ENCODE peak calls at places on chromosomes 3 and 15, in ten cellular contexts. One of them, this sample, is unnamed.

GRCh38 chr15:62927196-62927595 is 115.4 kb upstream of the TPM1 start:
- DNase-seq in fibroblast of the aortic adventitia: peak; percentile 21
- DNase-seq in foreskin fibroblast: no peak
- DNase-seq in AG09309: no peak
- DNase-seq in upper lobe of right lung: no peak
- DNase-seq in MM.1S: no peak
- DNase-seq in tibial artery: no peak
- DNase-seq in OCI-LY7: no peak
- DNase-seq in A549: peak; percentile 70
- DNase-seq in cardiac muscle cell: no peak
- DNase-seq in this sample: no peak

GRCh38 chr3:190528721-190529120 is 14.8 kb downstream of the IL1RAP start:
- DNase-seq in fibroblast of the aortic adventitia: no peak
- DNase-seq in foreskin fibroblast: no peak
- DNase-seq in AG09309: no peak
- DNase-seq in upper lobe of right lung: no peak
- DNase-seq in MM.1S: no peak
- DNase-seq in tibial artery: no peak
- DNase-seq in OCI-LY7: no peak
- DNase-seq in A549: no peak
- DNase-seq in cardiac muscle cell: no peak
- DNase-seq in this sample: no peak

GRCh38 chr3:13561967-13562366 is 13.0 kb downstream of the FBLN2 start:
- DNase-seq in fibroblast of the aortic adventitia: no peak
- DNase-seq in foreskin fibroblast: no peak
- DNase-seq in AG09309: no peak
- DNase-seq in upper lobe of right lung: no peak
- DNase-seq in MM.1S: no peak
- DNase-seq in tibial artery: no peak
- DNase-seq in OCI-LY7: no peak
- DNase-seq in A549: no peak
- DNase-seq in cardiac muscle cell: no peak
- DNase-seq in this sample: no peak

GRCh38 chr15:31489801-31490646 is 163.4 kb downstream of the KLF13 start:
- DNase-seq in fibroblast of the aortic adventitia: peak; percentile 75
- DNase-seq in foreskin fibroblast: peak; percentile 78
- DNase-seq in AG09309: no peak
- DNase-seq in upper lobe of right lung: peak; percentile 67
- DNase-seq in MM.1S: peak; percentile 72
- DNase-seq in tibial artery: no peak
- DNase-seq in OCI-LY7: peak; percentile 82
- DNase-seq in A549: peak; percentile 75
- DNase-seq in cardiac muscle cell: peak; percentile 77
- DNase-seq in this sample: no peak

GRCh38 chr15:98121514-98121913 is 161.0 kb downstream of the ARRDC4 start:
- DNase-seq in fibroblast of the aortic adventitia: no peak
- DNase-seq in foreskin fibroblast: no peak
- DNase-seq in AG09309: no peak
- DNase-seq in upper lobe of right lung: no peak
- DNase-seq in MM.1S: no peak
- DNase-seq in tibial artery: no peak
- DNase-seq in OCI-LY7: no peak
- DNase-seq in A549: no peak
- DNase-seq in cardiac muscle cell: no peak
- DNase-seq in this sample: no peak

GRCh38 chr3:11452312-11452711 is 180.1 kb downstream of the ATG7 start:
- DNase-seq in fibroblast of the aortic adventitia: no peak
- DNase-seq in foreskin fibroblast: no peak
- DNase-seq in AG09309: no peak
- DNase-seq in upper lobe of right lung: no peak
- DNase-seq in MM.1S: no peak
- DNase-seq in tibial artery: no peak
- DNase-seq in OCI-LY7: no peak
- DNase-seq in A549: no peak
- DNase-seq in cardiac muscle cell: no peak
- DNase-seq in this sample: no peak

GRCh38 chr3:177478170-177478859 is 281.0 kb upstream of the TBL1XR1 start:
- DNase-seq in fibroblast of the aortic adventitia: peak; percentile 100
- DNase-seq in foreskin fibroblast: peak; percentile 97
- DNase-seq in AG09309: peak; percentile 100
- DNase-seq in upper lobe of right lung: no peak
- DNase-seq in MM.1S: no peak
- DNase-seq in tibial artery: peak; percentile 68
- DNase-seq in OCI-LY7: no peak
- DNase-seq in A549: peak; percentile 83
- DNase-seq in cardiac muscle cell: no peak
- DNase-seq in this sample: peak; percentile 99

GRCh38 chr3:168088106-168088722 is 7.5 kb downstream of the GOLIM4 start:
- DNase-seq in fibroblast of the aortic adventitia: no peak
- DNase-seq in foreskin fibroblast: no peak
- DNase-seq in AG09309: no peak
- DNase-seq in upper lobe of right lung: no peak
- DNase-seq in MM.1S: peak; percentile 85
- DNase-seq in tibial artery: no peak
- DNase-seq in OCI-LY7: peak; percentile 78
- DNase-seq in A549: peak; percentile 27
- DNase-seq in cardiac muscle cell: peak; percentile 18
- DNase-seq in this sample: no peak

GRCh38 chr3:176562381-176562780 is 634.9 kb downstream of the TBL1XR1 start:
- DNase-seq in fibroblast of the aortic adventitia: no peak
- DNase-seq in foreskin fibroblast: no peak
- DNase-seq in AG09309: no peak
- DNase-seq in upper lobe of right lung: no peak
- DNase-seq in MM.1S: no peak
- DNase-seq in tibial artery: no peak
- DNase-seq in OCI-LY7: no peak
- DNase-seq in A549: no peak
- DNase-seq in cardiac muscle cell: no peak
- DNase-seq in this sample: no peak

GRCh38 chr15:45616901-45617323 is 17.9 kb upstream of the SQOR start:
- DNase-seq in fibroblast of the aortic adventitia: no peak
- DNase-seq in foreskin fibroblast: peak; percentile 66
- DNase-seq in AG09309: no peak
- DNase-seq in upper lobe of right lung: no peak
- DNase-seq in MM.1S: no peak
- DNase-seq in tibial artery: no peak
- DNase-seq in OCI-LY7: no peak
- DNase-seq in A549: no peak
- DNase-seq in cardiac muscle cell: no peak
- DNase-seq in this sample: no peak

GRCh38 chr3:104554409-104554808 is 812.3 kb upstream of the ALCAM start:
- DNase-seq in fibroblast of the aortic adventitia: no peak
- DNase-seq in foreskin fibroblast: no peak
- DNase-seq in AG09309: no peak
- DNase-seq in upper lobe of right lung: no peak
- DNase-seq in MM.1S: no peak
- DNase-seq in tibial artery: no peak
- DNase-seq in OCI-LY7: no peak
- DNase-seq in A549: no peak
- DNase-seq in cardiac muscle cell: no peak
- DNase-seq in this sample: no peak

GRCh38 chr3:42013652-42014442 is 51.9 kb upstream of the ULK4 start:
- DNase-seq in fibroblast of the aortic adventitia: no peak
- DNase-seq in foreskin fibroblast: peak; percentile 50
- DNase-seq in AG09309: no peak
- DNase-seq in upper lobe of right lung: peak; percentile 80
- DNase-seq in MM.1S: peak; percentile 53
- DNase-seq in tibial artery: peak; percentile 73
- DNase-seq in OCI-LY7: peak; percentile 62
- DNase-seq in A549: no peak
- DNase-seq in cardiac muscle cell: peak; percentile 51
- DNase-seq in this sample: no peak

DNA sequence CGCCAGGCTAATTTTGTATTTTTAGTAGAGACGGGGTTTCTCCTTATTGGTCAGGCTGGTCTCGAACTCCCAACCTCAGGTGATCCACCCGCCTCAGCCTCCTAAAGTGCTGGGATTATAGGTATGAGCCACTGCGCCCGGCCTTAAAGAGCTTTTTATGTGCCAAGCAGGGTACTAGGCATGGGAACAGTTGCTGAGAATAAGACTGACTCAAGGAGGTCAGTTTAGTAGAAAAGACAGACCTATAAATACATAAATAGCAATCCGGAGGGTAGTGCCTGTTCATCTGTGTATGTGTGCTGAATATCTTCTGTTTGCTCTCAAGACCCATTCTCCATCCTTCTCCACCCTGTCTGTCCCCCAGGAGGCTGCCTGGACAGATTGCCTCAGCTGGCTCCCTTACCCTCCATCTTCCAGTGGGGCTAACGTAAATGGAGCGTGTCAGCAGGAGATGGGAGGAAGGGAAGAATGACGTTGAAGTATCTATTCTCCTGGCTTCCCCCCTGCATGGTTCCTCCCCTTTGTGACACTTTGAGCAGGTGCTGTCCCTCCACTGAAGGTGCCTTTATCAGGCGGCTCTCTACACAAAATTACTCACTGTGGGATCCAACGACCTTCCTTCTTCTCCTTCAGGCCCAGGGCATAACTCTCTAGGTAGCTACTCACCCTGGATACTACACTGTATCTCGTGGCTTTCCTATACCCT is 31.1 kb downstream of the FBXO40 start:
- DNase-seq in fibroblast of the aortic adventitia: no peak
- DNase-seq in foreskin fibroblast: no peak
- DNase-seq in AG09309: no peak
- DNase-seq in upper lobe of right lung: no peak
- DNase-seq in MM.1S: no peak
- DNase-seq in tibial artery: no peak
- DNase-seq in OCI-LY7: no peak
- DNase-seq in A549: no peak
- DNase-seq in cardiac muscle cell: no peak
- DNase-seq in this sample: no peak
- H3K4me3 ChIP-seq in fibroblast of the aortic adventitia: no peak overlapping the region
- H3K4me3 ChIP-seq in foreskin fibroblast: no peak overlapping the region
- H3K4me3 ChIP-seq in AG09309: no peak overlapping the region
- H3K4me3 ChIP-seq in upper lobe of right lung: no peak overlapping the region
- H3K4me3 ChIP-seq in MM.1S: no peak overlapping the region
- H3K4me3 ChIP-seq in tibial artery: no peak overlapping the region
- H3K4me3 ChIP-seq in OCI-LY7: no peak overlapping the region
- H3K4me3 ChIP-seq in A549: no peak overlapping the region
- H3K4me3 ChIP-seq in cardiac muscle cell: no peak overlapping the region
- H3K4me3 ChIP-seq in this sample: no peak overlapping the region

DNA sequence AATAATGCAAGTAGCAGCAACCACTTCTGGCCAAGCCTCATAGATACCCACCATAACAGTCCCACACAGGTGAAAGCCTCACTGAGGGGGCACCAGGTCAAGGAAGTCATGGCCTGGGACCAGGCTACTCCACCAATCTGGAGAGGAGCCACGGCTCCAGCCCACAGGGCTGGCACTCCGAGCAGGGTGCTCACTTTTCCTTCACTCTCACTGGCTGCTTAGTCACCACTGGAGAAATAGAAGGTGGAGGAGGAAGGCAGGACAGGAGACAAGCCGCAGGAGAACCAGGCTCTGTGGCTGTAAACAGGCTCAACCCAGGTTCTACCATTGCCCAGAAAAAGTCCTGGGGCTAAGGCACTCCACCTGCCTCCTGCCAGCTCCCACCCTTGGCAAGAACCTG is 1.2 kb downstream of the USP19 start:
- DNase-seq in fibroblast of the aortic adventitia: peak; percentile 34
- DNase-seq in foreskin fibroblast: peak; percentile 38
- DNase-seq in AG09309: no peak
- DNase-seq in upper lobe of right lung: no peak
- DNase-seq in MM.1S: no peak
- DNase-seq in tibial artery: no peak
- DNase-seq in OCI-LY7: no peak
- DNase-seq in A549: no peak
- DNase-seq in cardiac muscle cell: no peak
- DNase-seq in this sample: no peak
- H3K4me3 ChIP-seq in fibroblast of the aortic adventitia: peak overlapping the region; percentile 93
- H3K4me3 ChIP-seq in foreskin fibroblast: peak overlapping the region; percentile 80
- H3K4me3 ChIP-seq in AG09309: peak overlapping the region; percentile 71
- H3K4me3 ChIP-seq in upper lobe of right lung: peak overlapping the region; percentile 75
- H3K4me3 ChIP-seq in MM.1S: peak overlapping the region; percentile 92
- H3K4me3 ChIP-seq in tibial artery: peak overlapping the region; percentile 80
- H3K4me3 ChIP-seq in OCI-LY7: peak overlapping the region; percentile 97
- H3K4me3 ChIP-seq in A549: peak overlapping the region; percentile 93
- H3K4me3 ChIP-seq in cardiac muscle cell: peak overlapping the region; percentile 62
- H3K4me3 ChIP-seq in this sample: peak overlapping the region; percentile 80

DNA sequence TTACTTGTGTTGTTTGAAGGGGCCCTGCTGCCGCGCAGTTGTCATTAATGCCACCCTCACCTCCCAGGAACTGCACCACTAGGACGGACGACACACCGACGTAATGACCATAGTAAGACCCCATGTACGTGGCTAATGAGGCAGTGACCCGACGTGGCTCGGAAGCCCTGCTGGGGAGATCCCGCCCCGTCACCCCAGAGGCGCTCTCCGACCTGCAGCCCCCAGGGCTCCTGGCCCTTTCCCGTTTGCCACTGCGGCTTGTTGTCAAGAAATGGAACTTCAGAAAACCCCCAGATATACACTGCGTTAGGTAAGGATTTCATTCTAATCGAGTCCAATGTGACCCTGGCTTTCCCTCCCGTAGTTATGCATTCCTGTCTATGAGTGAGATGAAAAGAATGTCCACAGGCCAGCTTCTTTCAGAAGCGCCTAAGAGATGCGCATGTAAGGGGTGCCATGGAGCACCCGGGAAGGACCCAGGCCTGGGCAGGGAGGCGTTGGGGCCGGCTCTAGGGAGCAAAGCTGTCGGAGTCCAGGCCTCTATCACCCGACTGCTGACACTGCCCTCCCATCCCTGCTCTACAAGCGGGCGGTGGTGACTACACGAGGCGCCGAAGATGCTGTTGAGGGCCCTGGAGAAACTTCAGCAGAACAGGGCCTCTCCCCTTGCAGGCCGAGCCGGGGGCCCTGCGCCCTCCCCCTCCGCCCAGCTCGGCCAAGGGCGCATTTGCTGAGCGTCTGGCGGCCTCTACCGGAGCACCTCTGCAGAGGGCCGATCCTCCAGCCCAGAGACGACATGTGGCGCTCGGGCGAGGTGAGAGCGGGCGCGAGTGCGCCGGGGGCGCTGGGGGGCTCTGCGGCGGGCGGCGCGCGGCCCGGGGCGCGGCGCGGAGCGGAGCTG is at the start of gene GABRA5:
- DNase-seq in fibroblast of the aortic adventitia: no peak
- DNase-seq in foreskin fibroblast: no peak
- DNase-seq in AG09309: no peak
- DNase-seq in upper lobe of right lung: no peak
- DNase-seq in MM.1S: no peak
- DNase-seq in tibial artery: no peak
- DNase-seq in OCI-LY7: no peak
- DNase-seq in A549: peak; percentile 86
- DNase-seq in cardiac muscle cell: peak; percentile 75
- DNase-seq in this sample: no peak
- H3K4me3 ChIP-seq in fibroblast of the aortic adventitia: no peak within 1 kb of the TSS
- H3K4me3 ChIP-seq in foreskin fibroblast: peak within 1 kb of the TSS; percentile 22
- H3K4me3 ChIP-seq in AG09309: no peak within 1 kb of the TSS
- H3K4me3 ChIP-seq in upper lobe of right lung: no peak within 1 kb of the TSS
- H3K4me3 ChIP-seq in MM.1S: no peak within 1 kb of the TSS
- H3K4me3 ChIP-seq in tibial artery: no peak within 1 kb of the TSS
- H3K4me3 ChIP-seq in OCI-LY7: no peak within 1 kb of the TSS
- H3K4me3 ChIP-seq in A549: peak within 1 kb of the TSS; percentile 71
- H3K4me3 ChIP-seq in cardiac muscle cell: peak within 1 kb of the TSS; percentile 28
- H3K4me3 ChIP-seq in this sample: peak within 1 kb of the TSS; percentile 28

DNA sequence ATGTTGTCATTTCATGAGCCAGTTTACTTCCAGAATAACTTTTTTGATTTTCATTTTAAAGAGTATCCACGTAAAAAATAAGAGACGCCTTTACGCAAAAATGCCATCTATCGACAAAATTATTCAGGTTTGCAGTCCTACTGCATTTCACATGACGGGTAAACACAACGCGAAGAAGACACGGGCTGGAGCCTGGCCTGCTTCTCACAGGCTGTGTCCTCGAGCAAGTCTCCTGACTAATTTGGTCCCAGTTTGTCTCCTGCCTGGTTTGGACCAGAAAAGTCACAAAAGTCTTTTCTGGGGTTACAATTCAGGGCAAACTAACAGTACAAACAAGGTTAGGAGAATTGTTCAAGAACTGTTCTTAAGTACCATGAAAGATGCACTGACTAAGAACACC is 51.7 kb downstream of the CHSY1 start:
- DNase-seq in fibroblast of the aortic adventitia: no peak
- DNase-seq in foreskin fibroblast: no peak
- DNase-seq in AG09309: no peak
- DNase-seq in upper lobe of right lung: no peak
- DNase-seq in MM.1S: peak; percentile 35
- DNase-seq in tibial artery: no peak
- DNase-seq in OCI-LY7: no peak
- DNase-seq in A549: no peak
- DNase-seq in cardiac muscle cell: no peak
- DNase-seq in this sample: no peak
- H3K4me3 ChIP-seq in fibroblast of the aortic adventitia: no peak overlapping the region
- H3K4me3 ChIP-seq in foreskin fibroblast: no peak overlapping the region
- H3K4me3 ChIP-seq in AG09309: no peak overlapping the region
- H3K4me3 ChIP-seq in upper lobe of right lung: no peak overlapping the region
- H3K4me3 ChIP-seq in MM.1S: peak overlapping the region; percentile 24
- H3K4me3 ChIP-seq in tibial artery: no peak overlapping the region
- H3K4me3 ChIP-seq in OCI-LY7: peak overlapping the region; percentile 8
- H3K4me3 ChIP-seq in A549: no peak overlapping the region
- H3K4me3 ChIP-seq in cardiac muscle cell: no peak overlapping the region
- H3K4me3 ChIP-seq in this sample: no peak overlapping the region